ENCODE peak calls at places on chromosomes 12 and 14, in eight cellular contexts. One of them, this sample, is unnamed.

GRCh38 chr14:101022916-101023435 is 119.5 kb upstream of the RTL1 start:
- DNase-seq in omental fat pad: peak; percentile 16
- DNase-seq in natural killer cell: peak; percentile 4
- DNase-seq in foreskin fibroblast: no peak
- DNase-seq in fibroblast of the aortic adventitia: no peak
- DNase-seq in uterus: peak; percentile 6
- DNase-seq in progenitor cell of endocrine pancreas: no peak
- DNase-seq in right atrium auricular region: no peak
- DNase-seq in this sample: peak; percentile 40

GRCh38 chr14:86961106-86961716 is 1031.8 kb downstream of the GALC start:
- DNase-seq in omental fat pad: no peak
- DNase-seq in natural killer cell: no peak
- DNase-seq in foreskin fibroblast: no peak
- DNase-seq in fibroblast of the aortic adventitia: peak; percentile 36
- DNase-seq in uterus: no peak
- DNase-seq in progenitor cell of endocrine pancreas: no peak
- DNase-seq in right atrium auricular region: no peak
- DNase-seq in this sample: no peak

GRCh38 chr12:48693572-48693971 is 11.5 kb upstream of the KANSL2 start:
- DNase-seq in omental fat pad: no peak
- DNase-seq in natural killer cell: no peak
- DNase-seq in foreskin fibroblast: no peak
- DNase-seq in fibroblast of the aortic adventitia: no peak
- DNase-seq in uterus: no peak
- DNase-seq in progenitor cell of endocrine pancreas: no peak
- DNase-seq in right atrium auricular region: no peak
- DNase-seq in this sample: no peak

GRCh38 chr14:97446087-97446486 is 648.9 kb downstream of the VRK1 start:
- DNase-seq in omental fat pad: no peak
- DNase-seq in natural killer cell: no peak
- DNase-seq in foreskin fibroblast: no peak
- DNase-seq in fibroblast of the aortic adventitia: no peak
- DNase-seq in uterus: no peak
- DNase-seq in progenitor cell of endocrine pancreas: no peak
- DNase-seq in right atrium auricular region: no peak
- DNase-seq in this sample: no peak

GRCh38 chr12:39235990-39236767 is 206.7 kb downstream of the KIF21A start:
- DNase-seq in omental fat pad: no peak
- DNase-seq in natural killer cell: no peak
- DNase-seq in foreskin fibroblast: no peak
- DNase-seq in fibroblast of the aortic adventitia: no peak
- DNase-seq in uterus: no peak
- DNase-seq in progenitor cell of endocrine pancreas: no peak
- DNase-seq in right atrium auricular region: no peak
- DNase-seq in this sample: no peak

GRCh38 chr14:103139371-103140016 is 16.2 kb downstream of the TNFAIP2 start:
- DNase-seq in omental fat pad: no peak
- DNase-seq in natural killer cell: no peak
- DNase-seq in foreskin fibroblast: no peak
- DNase-seq in fibroblast of the aortic adventitia: no peak
- DNase-seq in uterus: no peak
- DNase-seq in progenitor cell of endocrine pancreas: no peak
- DNase-seq in right atrium auricular region: no peak
- DNase-seq in this sample: no peak

GRCh38 chr14:101037021-101037817 is 133.7 kb upstream of the RTL1 start:
- DNase-seq in omental fat pad: no peak
- DNase-seq in natural killer cell: no peak
- DNase-seq in foreskin fibroblast: no peak
- DNase-seq in fibroblast of the aortic adventitia: no peak
- DNase-seq in uterus: peak; percentile 11
- DNase-seq in progenitor cell of endocrine pancreas: no peak
- DNase-seq in right atrium auricular region: no peak
- DNase-seq in this sample: no peak

GRCh38 chr12:4250691-4251090 is 22.9 kb upstream of the CCND2 start:
- DNase-seq in omental fat pad: no peak
- DNase-seq in natural killer cell: no peak
- DNase-seq in foreskin fibroblast: no peak
- DNase-seq in fibroblast of the aortic adventitia: no peak
- DNase-seq in uterus: no peak
- DNase-seq in progenitor cell of endocrine pancreas: no peak
- DNase-seq in right atrium auricular region: no peak
- DNase-seq in this sample: no peak

GRCh38 chr12:4934651-4935050 is 24.9 kb downstream of the KCNA1 start:
- DNase-seq in omental fat pad: no peak
- DNase-seq in natural killer cell: no peak
- DNase-seq in foreskin fibroblast: no peak
- DNase-seq in fibroblast of the aortic adventitia: peak; percentile 11
- DNase-seq in uterus: no peak
- DNase-seq in progenitor cell of endocrine pancreas: no peak
- DNase-seq in right atrium auricular region: no peak
- DNase-seq in this sample: no peak

GRCh38 chr14:75831455-75831854 is 150.3 kb downstream of the TGFB3 start:
- DNase-seq in omental fat pad: no peak
- DNase-seq in natural killer cell: no peak
- DNase-seq in foreskin fibroblast: peak; percentile 72
- DNase-seq in fibroblast of the aortic adventitia: peak; percentile 81
- DNase-seq in uterus: peak; percentile 80
- DNase-seq in progenitor cell of endocrine pancreas: peak; percentile 38
- DNase-seq in right atrium auricular region: no peak
- DNase-seq in this sample: no peak

GRCh38 chr12:51600721-51601120 is 9.7 kb downstream of the SCN8A start:
- DNase-seq in omental fat pad: no peak
- DNase-seq in natural killer cell: no peak
- DNase-seq in foreskin fibroblast: no peak
- DNase-seq in fibroblast of the aortic adventitia: no peak
- DNase-seq in uterus: no peak
- DNase-seq in progenitor cell of endocrine pancreas: no peak
- DNase-seq in right atrium auricular region: no peak
- DNase-seq in this sample: no peak

GRCh38 chr12:120367924-120368788 is 808 bp downstream of the MSI1 start:
- DNase-seq in omental fat pad: no peak
- DNase-seq in natural killer cell: no peak
- DNase-seq in foreskin fibroblast: no peak
- DNase-seq in fibroblast of the aortic adventitia: no peak
- DNase-seq in uterus: peak; percentile 41
- DNase-seq in progenitor cell of endocrine pancreas: no peak
- DNase-seq in right atrium auricular region: no peak
- DNase-seq in this sample: no peak

GRCh38 chr12:115709410-115710065 is 568.0 kb downstream of the MED13L start:
- DNase-seq in omental fat pad: peak; percentile 27
- DNase-seq in natural killer cell: no peak
- DNase-seq in foreskin fibroblast: no peak
- DNase-seq in fibroblast of the aortic adventitia: peak; percentile 85
- DNase-seq in uterus: peak; percentile 69
- DNase-seq in progenitor cell of endocrine pancreas: no peak
- DNase-seq in right atrium auricular region: no peak
- DNase-seq in this sample: no peak

GRCh38 chr14:21940887-21941855 is 267.6 kb upstream of the OR4E1 start:
- DNase-seq in omental fat pad: no peak
- DNase-seq in natural killer cell: no peak
- DNase-seq in foreskin fibroblast: no peak
- DNase-seq in fibroblast of the aortic adventitia: no peak
- DNase-seq in uterus: no peak
- DNase-seq in progenitor cell of endocrine pancreas: no peak
- DNase-seq in right atrium auricular region: no peak
- DNase-seq in this sample: no peak

GRCh38 chr12:110670161-110670701 is 18.7 kb downstream of the HVCN1 start:
- DNase-seq in omental fat pad: no peak
- DNase-seq in natural killer cell: no peak
- DNase-seq in foreskin fibroblast: no peak
- DNase-seq in fibroblast of the aortic adventitia: no peak
- DNase-seq in uterus: no peak
- DNase-seq in progenitor cell of endocrine pancreas: no peak
- DNase-seq in right atrium auricular region: no peak
- DNase-seq in this sample: no peak

GRCh38 chr12:130816055-130816454 is 23.0 kb downstream of the STX2 start:
- DNase-seq in omental fat pad: no peak
- DNase-seq in natural killer cell: no peak
- DNase-seq in foreskin fibroblast: no peak
- DNase-seq in fibroblast of the aortic adventitia: no peak
- DNase-seq in uterus: no peak
- DNase-seq in progenitor cell of endocrine pancreas: no peak
- DNase-seq in right atrium auricular region: no peak
- DNase-seq in this sample: no peak

GRCh38 chr12:130819248-130819576 is 19.8 kb downstream of the STX2 start:
- DNase-seq in omental fat pad: no peak
- DNase-seq in natural killer cell: no peak
- DNase-seq in foreskin fibroblast: no peak
- DNase-seq in fibroblast of the aortic adventitia: no peak
- DNase-seq in uterus: no peak
- DNase-seq in progenitor cell of endocrine pancreas: no peak
- DNase-seq in right atrium auricular region: no peak
- DNase-seq in this sample: no peak

GRCh38 chr12:130819681-130820080 is 19.4 kb downstream of the STX2 start:
- DNase-seq in omental fat pad: no peak
- DNase-seq in natural killer cell: no peak
- DNase-seq in foreskin fibroblast: no peak
- DNase-seq in fibroblast of the aortic adventitia: no peak
- DNase-seq in uterus: no peak
- DNase-seq in progenitor cell of endocrine pancreas: no peak
- DNase-seq in right atrium auricular region: no peak
- DNase-seq in this sample: no peak

GRCh38 chr12:130817804-130818203 is 21.2 kb downstream of the STX2 start:
- DNase-seq in omental fat pad: no peak
- DNase-seq in natural killer cell: no peak
- DNase-seq in foreskin fibroblast: no peak
- DNase-seq in fibroblast of the aortic adventitia: no peak
- DNase-seq in uterus: no peak
- DNase-seq in progenitor cell of endocrine pancreas: no peak
- DNase-seq in right atrium auricular region: no peak
- DNase-seq in this sample: no peak

DNA sequence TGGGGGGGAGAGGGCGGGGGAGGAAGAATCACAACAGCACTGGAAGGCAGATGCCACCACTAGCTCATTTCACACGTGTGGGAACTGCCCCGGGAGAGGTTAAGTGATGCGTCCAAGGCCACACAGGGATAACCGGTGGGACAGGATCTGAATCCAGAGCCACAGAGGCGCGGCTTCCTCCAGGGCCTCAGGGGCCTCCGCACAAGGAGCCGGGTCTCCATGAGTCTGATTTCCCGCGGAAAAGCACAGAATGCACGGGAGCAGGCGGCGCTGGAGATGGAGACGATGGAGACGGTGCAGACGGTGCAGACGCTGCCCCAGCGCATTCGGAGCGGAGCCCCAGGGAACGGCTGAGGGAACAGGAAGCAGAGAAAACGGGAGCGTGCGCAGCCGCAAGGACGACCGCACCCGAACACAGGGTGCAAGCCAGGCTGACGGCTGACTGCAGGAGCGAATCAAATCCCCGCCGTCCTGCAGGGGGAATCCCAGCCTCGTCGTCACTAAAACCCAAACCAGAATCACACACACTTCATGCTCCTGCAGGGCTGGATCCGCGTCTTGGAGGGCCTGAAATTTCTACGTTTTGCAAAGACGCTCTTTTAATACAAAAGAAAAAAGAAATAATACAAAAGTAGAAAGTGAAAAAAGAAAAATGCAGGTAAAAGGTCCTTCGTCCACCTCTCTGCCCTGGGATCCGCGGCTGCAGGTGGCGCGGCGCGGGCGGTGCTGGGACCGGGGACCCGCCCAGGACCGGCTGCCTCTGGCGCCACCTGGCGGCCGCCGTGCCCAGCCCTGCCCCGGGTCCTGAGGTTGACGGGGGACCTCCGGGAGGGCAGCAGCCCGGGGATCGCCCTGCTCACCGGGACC is 20.4 kb downstream of the STX2 start:
- DNase-seq in omental fat pad: no peak
- DNase-seq in natural killer cell: peak; percentile 79
- DNase-seq in foreskin fibroblast: no peak
- DNase-seq in fibroblast of the aortic adventitia: peak; percentile 47
- DNase-seq in uterus: peak; percentile 55
- DNase-seq in progenitor cell of endocrine pancreas: peak; percentile 80
- DNase-seq in right atrium auricular region: no peak
- DNase-seq in this sample: peak; percentile 81
- TF ChIP-seq CTCF in omental fat pad: peak; percentile 53
- TF ChIP-seq CTCF in natural killer cell: peak; percentile 99
- TF ChIP-seq CTCF in foreskin fibroblast: no peak
- TF ChIP-seq CTCF in fibroblast of the aortic adventitia: peak; percentile 68
- TF ChIP-seq CTCF in uterus: peak; percentile 92
- TF ChIP-seq CTCF in progenitor cell of endocrine pancreas: peak; percentile 98
- TF ChIP-seq CTCF in right atrium auricular region: peak; percentile 88
- TF ChIP-seq CTCF in this sample: peak; percentile 97

GRCh38 chr14:70045715-70046535 is 142.8 kb downstream of the SLC8A3 start:
- DNase-seq in omental fat pad: no peak
- DNase-seq in natural killer cell: no peak
- DNase-seq in foreskin fibroblast: peak; percentile 46
- DNase-seq in fibroblast of the aortic adventitia: peak; percentile 37
- DNase-seq in uterus: no peak
- DNase-seq in progenitor cell of endocrine pancreas: peak; percentile 61
- DNase-seq in right atrium auricular region: peak; percentile 66
- DNase-seq in this sample: peak; percentile 81
- TF ChIP-seq CTCF in omental fat pad: no peak
- TF ChIP-seq CTCF in natural killer cell: no peak
- TF ChIP-seq CTCF in foreskin fibroblast: peak; percentile 48
- TF ChIP-seq CTCF in fibroblast of the aortic adventitia: peak; percentile 68
- TF ChIP-seq CTCF in uterus: no peak
- TF ChIP-seq CTCF in progenitor cell of endocrine pancreas: peak; percentile 92
- TF ChIP-seq CTCF in right atrium auricular region: peak; percentile 26
- TF ChIP-seq CTCF in this sample: peak; percentile 87

GRCh38 chr12:90253674-90254181 is 545.1 kb upstream of the ATP2B1 start:
- DNase-seq in omental fat pad: no peak
- DNase-seq in natural killer cell: peak; percentile 22
- DNase-seq in foreskin fibroblast: peak; percentile 96
- DNase-seq in fibroblast of the aortic adventitia: peak; percentile 86
- DNase-seq in uterus: no peak
- DNase-seq in progenitor cell of endocrine pancreas: no peak
- DNase-seq in right atrium auricular region: peak; percentile 85
- DNase-seq in this sample: no peak
- TF ChIP-seq CTCF in omental fat pad: no peak
- TF ChIP-seq CTCF in natural killer cell: no peak
- TF ChIP-seq CTCF in foreskin fibroblast: peak; percentile 32
- TF ChIP-seq CTCF in fibroblast of the aortic adventitia: peak; percentile 42
- TF ChIP-seq CTCF in uterus: no peak
- TF ChIP-seq CTCF in progenitor cell of endocrine pancreas: peak; percentile 14
- TF ChIP-seq CTCF in right atrium auricular region: no peak
- TF ChIP-seq CTCF in this sample: no peak

GRCh38 chr14:20683896-20684661 is at the start of gene RNASE4:
- DNase-seq in omental fat pad: peak; percentile 58
- DNase-seq in natural killer cell: peak; percentile 84
- DNase-seq in foreskin fibroblast: peak; percentile 82
- DNase-seq in fibroblast of the aortic adventitia: peak; percentile 93
- DNase-seq in uterus: peak; percentile 85
- DNase-seq in progenitor cell of endocrine pancreas: peak; percentile 66
- DNase-seq in right atrium auricular region: peak; percentile 91
- DNase-seq in this sample: peak; percentile 84

GRCh38 chr14:20682127-20682434 is 2.3 kb upstream of the RNASE4 start:
- DNase-seq in omental fat pad: no peak
- DNase-seq in natural killer cell: no peak
- DNase-seq in foreskin fibroblast: no peak
- DNase-seq in fibroblast of the aortic adventitia: no peak
- DNase-seq in uterus: no peak
- DNase-seq in progenitor cell of endocrine pancreas: no peak
- DNase-seq in right atrium auricular region: no peak
- DNase-seq in this sample: no peak

GRCh38 chr14:20684662-20685456 is 499 bp downstream of the RNASE4 start:
- DNase-seq in omental fat pad: no peak
- DNase-seq in natural killer cell: no peak
- DNase-seq in foreskin fibroblast: peak; percentile 32
- DNase-seq in fibroblast of the aortic adventitia: peak; percentile 69
- DNase-seq in uterus: peak; percentile 62
- DNase-seq in progenitor cell of endocrine pancreas: no peak
- DNase-seq in right atrium auricular region: peak; percentile 75
- DNase-seq in this sample: no peak

GRCh38 chr14:20682435-20683124 is 1.8 kb upstream of the RNASE4 start:
- DNase-seq in omental fat pad: peak; percentile 43
- DNase-seq in natural killer cell: peak; percentile 68
- DNase-seq in foreskin fibroblast: peak; percentile 92
- DNase-seq in fibroblast of the aortic adventitia: peak; percentile 94
- DNase-seq in uterus: peak; percentile 90
- DNase-seq in progenitor cell of endocrine pancreas: peak; percentile 53
- DNase-seq in right atrium auricular region: peak; percentile 94
- DNase-seq in this sample: peak; percentile 84

GRCh38 chr14:20683125-20683895 is 1.1 kb upstream of the RNASE4 start:
- DNase-seq in omental fat pad: peak; percentile 42
- DNase-seq in natural killer cell: peak; percentile 73
- DNase-seq in foreskin fibroblast: peak; percentile 86
- DNase-seq in fibroblast of the aortic adventitia: peak; percentile 96
- DNase-seq in uterus: peak; percentile 80
- DNase-seq in progenitor cell of endocrine pancreas: peak; percentile 51
- DNase-seq in right atrium auricular region: peak; percentile 80
- DNase-seq in this sample: peak; percentile 83
- TF ChIP-seq CTCF in omental fat pad: no peak
- TF ChIP-seq CTCF in natural killer cell: no peak
- TF ChIP-seq CTCF in foreskin fibroblast: no peak
- TF ChIP-seq CTCF in fibroblast of the aortic adventitia: peak; percentile 0
- TF ChIP-seq CTCF in uterus: no peak
- TF ChIP-seq CTCF in progenitor cell of endocrine pancreas: no peak
- TF ChIP-seq CTCF in right atrium auricular region: no peak
- TF ChIP-seq CTCF in this sample: peak; percentile 15